ENCODE peak calls at places on chromosomes 12 and 14, in seven cellular contexts. B is neural progenitor cell, S is astrocyte, Y is BE2C, A is HCT116, T is astrocyte of the spinal cord, K is AG04450. J is an unnamed sample.

GRCh38 chr12:124032265-124032886 is 59.4 kb downstream of the ZNF664 start:
- DNase-seq in B (peak), S (peak), Y (peak), A (peak), T (peak), K (no peak), J (peak)

GRCh38 chr12:25855716-25856115 is 102.8 kb upstream of the RASSF8 start:
- DNase-seq in B (no peak), S (peak), Y (no peak), A (no peak), T (peak), K (no peak), J (no peak)

GRCh38 chr12:51766067-51766466 is 82.5 kb downstream of the FIGNL2 start:
- DNase-seq in B (no peak), S (no peak), Y (no peak), A (no peak), T (no peak), K (no peak), J (no peak)

GRCh38 chr14:104863131-104863862 is 1.8 kb upstream of the CEP170B start:
- DNase-seq in B (peak), S (no peak), Y (no peak), A (no peak), T (no peak), K (no peak), J (no peak)

GRCh38 chr12:56315256-56315625 is 547 bp downstream of the CNPY2 start:
- DNase-seq in B (peak), S (peak), Y (no peak), A (no peak), T (peak), K (no peak), J (no peak)

GRCh38 chr12:92365333-92365732 is 219.7 kb upstream of the BTG1 start:
- DNase-seq in B (no peak), S (no peak), Y (no peak), A (no peak), T (no peak), K (no peak), J (no peak)

GRCh38 chr12:116294464-116295002 is 17.0 kb upstream of the MED13L start:
- DNase-seq in B (no peak), S (no peak), Y (no peak), A (no peak), T (no peak), K (no peak), J (no peak)

GRCh38 chr12:20602671-20603402 is 92.3 kb upstream of the SLCO1C1 start:
- DNase-seq in B (no peak), S (peak), Y (no peak), A (no peak), T (peak), K (no peak), J (peak)

GRCh38 chr12:1607940-1608782 is 13.8 kb upstream of the FBXL14 start:
- DNase-seq in B (no peak), S (no peak), Y (no peak), A (no peak), T (no peak), K (no peak), J (no peak)

DNA sequence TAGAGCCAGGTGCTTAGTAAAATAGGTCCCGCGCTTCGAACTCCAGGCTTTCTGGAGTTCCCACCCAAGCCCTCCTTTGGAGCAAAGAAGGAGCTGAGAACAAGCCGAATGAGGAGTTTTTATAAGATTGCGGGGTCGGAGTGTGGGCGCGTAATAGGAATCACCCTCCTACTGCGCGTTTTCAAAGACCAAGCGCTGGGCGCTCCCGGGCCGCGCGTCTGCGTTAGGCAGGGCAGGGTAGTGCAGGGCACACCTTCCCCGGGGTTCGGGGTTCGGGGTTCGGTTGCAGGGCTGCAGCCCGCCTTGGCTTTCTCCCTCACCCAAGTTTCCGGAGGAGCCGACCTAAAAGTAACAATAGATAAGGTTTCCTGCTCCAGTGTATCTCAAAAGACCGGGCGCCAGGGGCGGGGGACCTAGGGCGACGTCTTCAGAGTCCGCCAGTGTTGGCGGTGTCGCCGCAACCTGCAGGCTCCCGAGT is 3.6 kb downstream of the SSTR1 start:
- DNase-seq in B (peak), S (no peak), Y (peak), A (no peak), T (no peak), K (no peak), J (no peak)
- H3K4me3 ChIP-seq in B (peak), S (peak), Y (peak), A (no peak), T (peak), K (peak), J (no peak)

DNA sequence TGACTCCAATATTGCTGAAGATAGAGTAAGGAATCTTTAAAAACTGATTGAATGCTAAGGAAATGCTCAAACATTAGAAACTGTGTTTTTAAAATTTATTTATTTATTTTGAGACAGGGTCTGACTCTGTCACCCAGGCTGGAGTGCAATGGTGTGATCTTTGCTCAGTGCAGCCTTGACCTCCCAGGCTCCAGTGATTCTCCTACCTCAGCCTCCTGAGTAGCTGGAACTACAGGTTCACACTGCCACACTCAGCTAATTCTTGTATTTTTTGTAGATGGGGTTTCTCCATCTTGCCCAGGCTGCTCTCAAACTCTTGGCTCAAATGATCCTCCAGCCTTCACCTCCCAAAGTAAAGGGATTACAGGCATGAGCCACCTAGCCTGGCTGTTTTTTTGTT is 3.3 kb upstream of the DCAF5 start:
- DNase-seq in B (no peak), S (no peak), Y (no peak), A (no peak), T (no peak), K (no peak), J (no peak)
- H3K4me3 ChIP-seq in B (no peak), S (no peak), Y (no peak), A (no peak), T (no peak), K (no peak), J (no peak)

DNA sequence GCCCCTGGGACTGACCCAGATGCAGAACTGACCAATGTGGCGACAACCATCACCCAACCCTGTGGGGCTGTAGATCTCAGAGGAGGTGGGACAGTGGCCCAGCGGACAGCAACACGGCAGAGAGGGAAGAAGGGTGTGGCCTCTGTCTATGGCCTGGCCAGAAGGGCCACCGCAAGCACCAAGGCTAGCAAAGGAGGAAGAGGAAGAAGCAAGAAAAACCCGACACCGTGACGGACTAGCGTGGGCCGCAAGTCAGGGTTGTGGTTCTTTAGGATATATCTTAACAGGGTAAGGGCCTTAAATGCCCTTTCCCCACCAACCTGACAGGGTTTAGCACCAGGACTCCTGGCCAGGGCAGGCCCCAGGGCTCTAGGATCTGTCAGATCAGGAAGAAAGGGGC is 71.1 kb downstream of the ITPK1 start:
- DNase-seq in B (no peak), S (no peak), Y (no peak), A (no peak), T (no peak), K (no peak), J (no peak)
- H3K4me3 ChIP-seq in B (no peak), S (no peak), Y (no peak), A (peak), T (no peak), K (no peak), J (peak)

GRCh38 chr12:66683073-66683472 is 4.2 kb upstream of the GRIP1 start:
- DNase-seq in B (no peak), S (no peak), Y (no peak), A (no peak), T (no peak), K (no peak), J (no peak)

GRCh38 chr12:66676241-66676640 is 2.6 kb downstream of the GRIP1 start:
- DNase-seq in B (no peak), S (no peak), Y (no peak), A (no peak), T (no peak), K (no peak), J (no peak)

GRCh38 chr12:66683822-66684221 is 4.9 kb upstream of the GRIP1 start:
- DNase-seq in B (no peak), S (no peak), Y (no peak), A (no peak), T (no peak), K (no peak), J (no peak)

GRCh38 chr12:66678640-66679268 is at the start of gene GRIP1:
- DNase-seq in B (peak), S (peak), Y (no peak), A (no peak), T (peak), K (no peak), J (peak)

DNA sequence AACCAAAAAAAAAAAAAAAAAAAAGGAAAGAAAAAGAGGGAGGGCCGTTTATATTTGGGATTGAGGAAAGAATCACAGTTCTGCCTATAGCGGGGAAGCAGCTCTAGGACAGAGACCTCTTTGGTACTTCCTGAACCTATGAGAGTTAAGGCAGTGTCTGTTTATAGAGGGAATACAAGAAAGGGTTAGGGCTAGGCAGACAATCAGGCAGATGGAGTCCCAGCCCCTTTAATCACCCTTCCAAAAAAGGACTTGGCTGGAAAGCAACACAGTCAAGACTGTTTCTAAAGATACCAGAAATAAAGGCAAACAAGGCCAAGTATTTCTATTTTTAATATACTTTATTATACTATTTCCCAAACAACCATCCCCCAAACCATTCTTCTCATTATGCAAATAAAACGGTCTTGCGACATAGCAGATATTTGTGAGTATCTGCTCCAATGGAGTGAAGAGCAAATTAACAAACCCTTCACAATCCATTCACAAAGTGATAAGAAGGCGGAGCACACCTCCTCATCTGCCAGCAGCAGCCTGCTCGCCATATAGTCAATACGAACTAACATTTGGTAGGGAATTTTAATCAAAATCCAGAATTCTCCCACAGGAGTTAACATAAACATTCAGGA is 679 bp upstream of the GRIP1 start:
- DNase-seq in B (no peak), S (no peak), Y (no peak), A (no peak), T (no peak), K (no peak), J (no peak)
- H3K4me3 ChIP-seq in B (peak), S (peak), Y (no peak), A (no peak), T (no peak), K (no peak), J (peak)

GRCh38 chr14:22871200-22871961 is at the start of gene LRP10:
- DNase-seq in B (peak), S (peak), Y (peak), A (peak), T (peak), K (no peak), J (peak)
- H3K4me3 ChIP-seq in B (peak), S (peak), Y (peak), A (peak), T (peak), K (peak), J (peak)

GRCh38 chr12:89791286-89791685 is 82.6 kb upstream of the ATP2B1 start:
- DNase-seq in B (no peak), S (no peak), Y (no peak), A (no peak), T (no peak), K (no peak), J (no peak)
- H3K4me3 ChIP-seq in B (no peak), S (no peak), Y (no peak), A (no peak), T (no peak), K (no peak), J (no peak)